ENCODE peak calls at places on chromosomes 11 and 22, in five cellular contexts. One of them, this sample, is unnamed.

GRCh38 chr11:10659339-10660216 is 34.0 kb downstream of the IRAG1 start:
- DNase-seq in stimulated activated CD4-positive, alpha-beta T cell treated with anti-CD3 and anti-CD28 coated beads, Interleukin-1b, Interleukin-23, amount 100 ng/mL, for 1 hour: no peak
- DNase-seq in lung: peak
- DNase-seq in naive thymus-derived CD4-positive, alpha-beta T cell: no peak
- DNase-seq in NCI-H1092: no peak
- DNase-seq in this sample: no peak

GRCh38 chr11:30422828-30423648 is 100.1 kb downstream of the ARL14EP start:
- DNase-seq in NCI-H1092: no peak
- DNase-seq in naive thymus-derived CD4-positive, alpha-beta T cell: no peak
- DNase-seq in stimulated activated CD4-positive, alpha-beta T cell treated with anti-CD3 and anti-CD28 coated beads, Interleukin-1b, Interleukin-23, amount 100 ng/mL, for 1 hour: no peak
- DNase-seq in lung: no peak
- DNase-seq in this sample: no peak

GRCh38 chr22:39244496-39245129 is at the start of gene PDGFB:
- DNase-seq in lung: no peak
- DNase-seq in stimulated activated CD4-positive, alpha-beta T cell treated with anti-CD3 and anti-CD28 coated beads, Interleukin-1b, Interleukin-23, amount 100 ng/mL, for 1 hour: no peak
- DNase-seq in naive thymus-derived CD4-positive, alpha-beta T cell: no peak
- DNase-seq in NCI-H1092: no peak
- DNase-seq in this sample: peak

GRCh38 chr22:49087163-49087562 is 740.5 kb downstream of the BRD1 start:
- DNase-seq in stimulated activated CD4-positive, alpha-beta T cell treated with anti-CD3 and anti-CD28 coated beads, Interleukin-1b, Interleukin-23, amount 100 ng/mL, for 1 hour: no peak
- DNase-seq in naive thymus-derived CD4-positive, alpha-beta T cell: no peak
- DNase-seq in NCI-H1092: no peak
- DNase-seq in lung: no peak
- DNase-seq in this sample: no peak

GRCh38 chr11:4180441-4181183 is 86.0 kb downstream of the RRM1 start:
- DNase-seq in stimulated activated CD4-positive, alpha-beta T cell treated with anti-CD3 and anti-CD28 coated beads, Interleukin-1b, Interleukin-23, amount 100 ng/mL, for 1 hour: no peak
- DNase-seq in NCI-H1092: no peak
- DNase-seq in naive thymus-derived CD4-positive, alpha-beta T cell: no peak
- DNase-seq in lung: no peak
- DNase-seq in this sample: no peak

GRCh38 chr11:6604081-6604626 is 580 bp downstream of the ILK start:
- DNase-seq in lung: peak
- DNase-seq in NCI-H1092: no peak
- DNase-seq in stimulated activated CD4-positive, alpha-beta T cell treated with anti-CD3 and anti-CD28 coated beads, Interleukin-1b, Interleukin-23, amount 100 ng/mL, for 1 hour: no peak
- DNase-seq in naive thymus-derived CD4-positive, alpha-beta T cell: peak
- DNase-seq in this sample: peak

GRCh38 chr22:44357296-44357961 is 44.7 kb upstream of the SHISAL1 start:
- DNase-seq in NCI-H1092: no peak
- DNase-seq in naive thymus-derived CD4-positive, alpha-beta T cell: no peak
- DNase-seq in stimulated activated CD4-positive, alpha-beta T cell treated with anti-CD3 and anti-CD28 coated beads, Interleukin-1b, Interleukin-23, amount 100 ng/mL, for 1 hour: no peak
- DNase-seq in lung: no peak
- DNase-seq in this sample: no peak

GRCh38 chr22:44037519-44038370 is 13.6 kb downstream of the PARVB start:
- DNase-seq in NCI-H1092: no peak
- DNase-seq in stimulated activated CD4-positive, alpha-beta T cell treated with anti-CD3 and anti-CD28 coated beads, Interleukin-1b, Interleukin-23, amount 100 ng/mL, for 1 hour: no peak
- DNase-seq in naive thymus-derived CD4-positive, alpha-beta T cell: no peak
- DNase-seq in lung: no peak
- DNase-seq in this sample: no peak

GRCh38 chr22:26056455-26056854 is 112.8 kb upstream of the SEZ6L start:
- DNase-seq in lung: no peak
- DNase-seq in stimulated activated CD4-positive, alpha-beta T cell treated with anti-CD3 and anti-CD28 coated beads, Interleukin-1b, Interleukin-23, amount 100 ng/mL, for 1 hour: no peak
- DNase-seq in naive thymus-derived CD4-positive, alpha-beta T cell: no peak
- DNase-seq in NCI-H1092: no peak
- DNase-seq in this sample: no peak